ENCODE peak calls at places on chromosomes 13 and 19, in eight cellular contexts. One of them, this sample, is unnamed.

GRCh38 chr13:109105899-109106298 is 476.5 kb downstream of the MYO16 start:
- DNase-seq in activated CD4-positive, alpha-beta T cell treated with anti-CD3 and anti-CD28 coated beads for 4 hours: no peak
- DNase-seq in effector memory CD8-positive, alpha-beta T cell: no peak
- DNase-seq in EH: no peak
- DNase-seq in activated CD4-positive, CD25-positive, alpha-beta regulatory T cell treated with anti-CD3 and anti-CD28 coated beads, Interleukin-2, amount 50 U/mL, for 16 hours: no peak
- DNase-seq in mesenteric fat pad: no peak
- DNase-seq in activated T-helper 1 cell treated with Interleukin-2 at 50 U/mL for 16 hours: no peak
- DNase-seq in activated CD4-positive, alpha-beta memory T cell treated with anti-CD3 and anti-CD28 coated beads, Interleukin-2, amount 10 ng/mL, durations not matched to agents 7 days and 5 days: no peak
- DNase-seq in this sample: peak; percentile 42

GRCh38 chr13:106858910-106859309 is 291.0 kb upstream of the ARGLU1 start:
- DNase-seq in activated CD4-positive, alpha-beta T cell treated with anti-CD3 and anti-CD28 coated beads for 4 hours: no peak
- DNase-seq in effector memory CD8-positive, alpha-beta T cell: no peak
- DNase-seq in EH: no peak
- DNase-seq in activated CD4-positive, CD25-positive, alpha-beta regulatory T cell treated with anti-CD3 and anti-CD28 coated beads, Interleukin-2, amount 50 U/mL, for 16 hours: no peak
- DNase-seq in mesenteric fat pad: no peak
- DNase-seq in activated T-helper 1 cell treated with Interleukin-2 at 50 U/mL for 16 hours: no peak
- DNase-seq in activated CD4-positive, alpha-beta memory T cell treated with anti-CD3 and anti-CD28 coated beads, Interleukin-2, amount 10 ng/mL, durations not matched to agents 7 days and 5 days: no peak
- DNase-seq in this sample: no peak

GRCh38 chr13:75485286-75486062 is 3.5 kb upstream of the TBC1D4 start:
- DNase-seq in activated CD4-positive, alpha-beta T cell treated with anti-CD3 and anti-CD28 coated beads for 4 hours: no peak
- DNase-seq in effector memory CD8-positive, alpha-beta T cell: no peak
- DNase-seq in EH: peak; percentile 64
- DNase-seq in activated CD4-positive, CD25-positive, alpha-beta regulatory T cell treated with anti-CD3 and anti-CD28 coated beads, Interleukin-2, amount 50 U/mL, for 16 hours: no peak
- DNase-seq in mesenteric fat pad: no peak
- DNase-seq in activated T-helper 1 cell treated with Interleukin-2 at 50 U/mL for 16 hours: no peak
- DNase-seq in activated CD4-positive, alpha-beta memory T cell treated with anti-CD3 and anti-CD28 coated beads, Interleukin-2, amount 10 ng/mL, durations not matched to agents 7 days and 5 days: no peak
- DNase-seq in this sample: no peak

GRCh38 chr13:105144020-105144419 is 1391.4 kb downstream of the EFNB2 start:
- DNase-seq in activated CD4-positive, alpha-beta T cell treated with anti-CD3 and anti-CD28 coated beads for 4 hours: no peak
- DNase-seq in effector memory CD8-positive, alpha-beta T cell: no peak
- DNase-seq in EH: no peak
- DNase-seq in activated CD4-positive, CD25-positive, alpha-beta regulatory T cell treated with anti-CD3 and anti-CD28 coated beads, Interleukin-2, amount 50 U/mL, for 16 hours: no peak
- DNase-seq in mesenteric fat pad: no peak
- DNase-seq in activated T-helper 1 cell treated with Interleukin-2 at 50 U/mL for 16 hours: no peak
- DNase-seq in activated CD4-positive, alpha-beta memory T cell treated with anti-CD3 and anti-CD28 coated beads, Interleukin-2, amount 10 ng/mL, durations not matched to agents 7 days and 5 days: no peak
- DNase-seq in this sample: no peak

GRCh38 chr19:14419038-14419813 is at the start of gene DDX39A:
- DNase-seq in activated CD4-positive, alpha-beta T cell treated with anti-CD3 and anti-CD28 coated beads for 4 hours: peak; percentile 97
- DNase-seq in effector memory CD8-positive, alpha-beta T cell: peak; percentile 95
- DNase-seq in EH: peak; percentile 100
- DNase-seq in activated CD4-positive, CD25-positive, alpha-beta regulatory T cell treated with anti-CD3 and anti-CD28 coated beads, Interleukin-2, amount 50 U/mL, for 16 hours: peak; percentile 97
- DNase-seq in mesenteric fat pad: peak; percentile 97
- DNase-seq in activated T-helper 1 cell treated with Interleukin-2 at 50 U/mL for 16 hours: peak; percentile 95
- DNase-seq in activated CD4-positive, alpha-beta memory T cell treated with anti-CD3 and anti-CD28 coated beads, Interleukin-2, amount 10 ng/mL, durations not matched to agents 7 days and 5 days: peak; percentile 99
- DNase-seq in this sample: peak; percentile 100

GRCh38 chr19:2529473-2529918 is 53.6 kb downstream of the GADD45B start:
- DNase-seq in activated CD4-positive, alpha-beta T cell treated with anti-CD3 and anti-CD28 coated beads for 4 hours: no peak
- DNase-seq in effector memory CD8-positive, alpha-beta T cell: no peak
- DNase-seq in EH: peak; percentile 95
- DNase-seq in activated CD4-positive, CD25-positive, alpha-beta regulatory T cell treated with anti-CD3 and anti-CD28 coated beads, Interleukin-2, amount 50 U/mL, for 16 hours: no peak
- DNase-seq in mesenteric fat pad: no peak
- DNase-seq in activated T-helper 1 cell treated with Interleukin-2 at 50 U/mL for 16 hours: no peak
- DNase-seq in activated CD4-positive, alpha-beta memory T cell treated with anti-CD3 and anti-CD28 coated beads, Interleukin-2, amount 10 ng/mL, durations not matched to agents 7 days and 5 days: no peak
- DNase-seq in this sample: peak; percentile 70

GRCh38 chr19:8578642-8579265 is 1.5 kb upstream of the MYO1F start:
- DNase-seq in activated CD4-positive, alpha-beta T cell treated with anti-CD3 and anti-CD28 coated beads for 4 hours: peak; percentile 75
- DNase-seq in effector memory CD8-positive, alpha-beta T cell: peak; percentile 84
- DNase-seq in EH: peak; percentile 63
- DNase-seq in activated CD4-positive, CD25-positive, alpha-beta regulatory T cell treated with anti-CD3 and anti-CD28 coated beads, Interleukin-2, amount 50 U/mL, for 16 hours: peak; percentile 76
- DNase-seq in mesenteric fat pad: no peak
- DNase-seq in activated T-helper 1 cell treated with Interleukin-2 at 50 U/mL for 16 hours: peak; percentile 68
- DNase-seq in activated CD4-positive, alpha-beta memory T cell treated with anti-CD3 and anti-CD28 coated beads, Interleukin-2, amount 10 ng/mL, durations not matched to agents 7 days and 5 days: peak; percentile 85
- DNase-seq in this sample: peak; percentile 90

GRCh38 chr13:114031631-114032030 is 57.8 kb upstream of the C13orf46 start:
- DNase-seq in activated CD4-positive, alpha-beta T cell treated with anti-CD3 and anti-CD28 coated beads for 4 hours: no peak
- DNase-seq in effector memory CD8-positive, alpha-beta T cell: no peak
- DNase-seq in EH: no peak
- DNase-seq in activated CD4-positive, CD25-positive, alpha-beta regulatory T cell treated with anti-CD3 and anti-CD28 coated beads, Interleukin-2, amount 50 U/mL, for 16 hours: no peak
- DNase-seq in mesenteric fat pad: no peak
- DNase-seq in activated T-helper 1 cell treated with Interleukin-2 at 50 U/mL for 16 hours: no peak
- DNase-seq in activated CD4-positive, alpha-beta memory T cell treated with anti-CD3 and anti-CD28 coated beads, Interleukin-2, amount 10 ng/mL, durations not matched to agents 7 days and 5 days: no peak
- DNase-seq in this sample: no peak

GRCh38 chr13:112693831-112694497 is 4.1 kb downstream of the ATP11A start:
- DNase-seq in activated CD4-positive, alpha-beta T cell treated with anti-CD3 and anti-CD28 coated beads for 4 hours: no peak
- DNase-seq in effector memory CD8-positive, alpha-beta T cell: no peak
- DNase-seq in EH: peak; percentile 80
- DNase-seq in activated CD4-positive, CD25-positive, alpha-beta regulatory T cell treated with anti-CD3 and anti-CD28 coated beads, Interleukin-2, amount 50 U/mL, for 16 hours: no peak
- DNase-seq in mesenteric fat pad: peak; percentile 86
- DNase-seq in activated T-helper 1 cell treated with Interleukin-2 at 50 U/mL for 16 hours: no peak
- DNase-seq in activated CD4-positive, alpha-beta memory T cell treated with anti-CD3 and anti-CD28 coated beads, Interleukin-2, amount 10 ng/mL, durations not matched to agents 7 days and 5 days: no peak
- DNase-seq in this sample: peak; percentile 68

GRCh38 chr19:33604651-33605050 is 17.1 kb upstream of the CHST8 start:
- DNase-seq in activated CD4-positive, alpha-beta T cell treated with anti-CD3 and anti-CD28 coated beads for 4 hours: no peak
- DNase-seq in effector memory CD8-positive, alpha-beta T cell: no peak
- DNase-seq in EH: no peak
- DNase-seq in activated CD4-positive, CD25-positive, alpha-beta regulatory T cell treated with anti-CD3 and anti-CD28 coated beads, Interleukin-2, amount 50 U/mL, for 16 hours: no peak
- DNase-seq in mesenteric fat pad: no peak
- DNase-seq in activated T-helper 1 cell treated with Interleukin-2 at 50 U/mL for 16 hours: no peak
- DNase-seq in activated CD4-positive, alpha-beta memory T cell treated with anti-CD3 and anti-CD28 coated beads, Interleukin-2, amount 10 ng/mL, durations not matched to agents 7 days and 5 days: no peak
- DNase-seq in this sample: no peak

GRCh38 chr13:98691360-98691759 is 61.1 kb downstream of the SLC15A1 start:
- DNase-seq in activated CD4-positive, alpha-beta T cell treated with anti-CD3 and anti-CD28 coated beads for 4 hours: no peak
- DNase-seq in effector memory CD8-positive, alpha-beta T cell: no peak
- DNase-seq in EH: no peak
- DNase-seq in activated CD4-positive, CD25-positive, alpha-beta regulatory T cell treated with anti-CD3 and anti-CD28 coated beads, Interleukin-2, amount 50 U/mL, for 16 hours: no peak
- DNase-seq in mesenteric fat pad: no peak
- DNase-seq in activated T-helper 1 cell treated with Interleukin-2 at 50 U/mL for 16 hours: no peak
- DNase-seq in activated CD4-positive, alpha-beta memory T cell treated with anti-CD3 and anti-CD28 coated beads, Interleukin-2, amount 10 ng/mL, durations not matched to agents 7 days and 5 days: no peak
- DNase-seq in this sample: no peak

GRCh38 chr13:110422913-110423688 is 116.0 kb downstream of the COL4A2 start:
- DNase-seq in activated CD4-positive, alpha-beta T cell treated with anti-CD3 and anti-CD28 coated beads for 4 hours: no peak
- DNase-seq in effector memory CD8-positive, alpha-beta T cell: no peak
- DNase-seq in EH: peak; percentile 46
- DNase-seq in activated CD4-positive, CD25-positive, alpha-beta regulatory T cell treated with anti-CD3 and anti-CD28 coated beads, Interleukin-2, amount 50 U/mL, for 16 hours: no peak
- DNase-seq in mesenteric fat pad: no peak
- DNase-seq in activated T-helper 1 cell treated with Interleukin-2 at 50 U/mL for 16 hours: no peak
- DNase-seq in activated CD4-positive, alpha-beta memory T cell treated with anti-CD3 and anti-CD28 coated beads, Interleukin-2, amount 10 ng/mL, durations not matched to agents 7 days and 5 days: no peak
- DNase-seq in this sample: no peak

GRCh38 chr13:80654638-80655249 is 313.8 kb upstream of the SPRY2 start:
- DNase-seq in activated CD4-positive, alpha-beta T cell treated with anti-CD3 and anti-CD28 coated beads for 4 hours: no peak
- DNase-seq in effector memory CD8-positive, alpha-beta T cell: no peak
- DNase-seq in EH: no peak
- DNase-seq in activated CD4-positive, CD25-positive, alpha-beta regulatory T cell treated with anti-CD3 and anti-CD28 coated beads, Interleukin-2, amount 50 U/mL, for 16 hours: no peak
- DNase-seq in mesenteric fat pad: peak; percentile 89
- DNase-seq in activated T-helper 1 cell treated with Interleukin-2 at 50 U/mL for 16 hours: no peak
- DNase-seq in activated CD4-positive, alpha-beta memory T cell treated with anti-CD3 and anti-CD28 coated beads, Interleukin-2, amount 10 ng/mL, durations not matched to agents 7 days and 5 days: no peak
- DNase-seq in this sample: no peak

GRCh38 chr13:54536112-54536511 is 1507.5 kb downstream of the OLFM4 start:
- DNase-seq in activated CD4-positive, alpha-beta T cell treated with anti-CD3 and anti-CD28 coated beads for 4 hours: no peak
- DNase-seq in effector memory CD8-positive, alpha-beta T cell: no peak
- DNase-seq in EH: no peak
- DNase-seq in activated CD4-positive, CD25-positive, alpha-beta regulatory T cell treated with anti-CD3 and anti-CD28 coated beads, Interleukin-2, amount 50 U/mL, for 16 hours: no peak
- DNase-seq in mesenteric fat pad: no peak
- DNase-seq in activated T-helper 1 cell treated with Interleukin-2 at 50 U/mL for 16 hours: no peak
- DNase-seq in activated CD4-positive, alpha-beta memory T cell treated with anti-CD3 and anti-CD28 coated beads, Interleukin-2, amount 10 ng/mL, durations not matched to agents 7 days and 5 days: no peak
- DNase-seq in this sample: no peak

GRCh38 chr13:112213467-112214245 is 146.7 kb downstream of the SOX1 start:
- DNase-seq in activated CD4-positive, alpha-beta T cell treated with anti-CD3 and anti-CD28 coated beads for 4 hours: no peak
- DNase-seq in effector memory CD8-positive, alpha-beta T cell: no peak
- DNase-seq in EH: no peak
- DNase-seq in activated CD4-positive, CD25-positive, alpha-beta regulatory T cell treated with anti-CD3 and anti-CD28 coated beads, Interleukin-2, amount 50 U/mL, for 16 hours: no peak
- DNase-seq in mesenteric fat pad: peak; percentile 75
- DNase-seq in activated T-helper 1 cell treated with Interleukin-2 at 50 U/mL for 16 hours: no peak
- DNase-seq in activated CD4-positive, alpha-beta memory T cell treated with anti-CD3 and anti-CD28 coated beads, Interleukin-2, amount 10 ng/mL, durations not matched to agents 7 days and 5 days: no peak
- DNase-seq in this sample: no peak

GRCh38 chr13:25249001-25249543 is 38.2 kb downstream of the MTMR6 start:
- DNase-seq in activated CD4-positive, alpha-beta T cell treated with anti-CD3 and anti-CD28 coated beads for 4 hours: no peak
- DNase-seq in effector memory CD8-positive, alpha-beta T cell: no peak
- DNase-seq in EH: peak; percentile 45
- DNase-seq in activated CD4-positive, CD25-positive, alpha-beta regulatory T cell treated with anti-CD3 and anti-CD28 coated beads, Interleukin-2, amount 50 U/mL, for 16 hours: no peak
- DNase-seq in mesenteric fat pad: no peak
- DNase-seq in activated T-helper 1 cell treated with Interleukin-2 at 50 U/mL for 16 hours: no peak
- DNase-seq in activated CD4-positive, alpha-beta memory T cell treated with anti-CD3 and anti-CD28 coated beads, Interleukin-2, amount 10 ng/mL, durations not matched to agents 7 days and 5 days: no peak
- DNase-seq in this sample: peak; percentile 68

GRCh38 chr13:34941436-34941834 is 635 bp upstream of the NBEA start:
- DNase-seq in activated CD4-positive, alpha-beta T cell treated with anti-CD3 and anti-CD28 coated beads for 4 hours: no peak
- DNase-seq in effector memory CD8-positive, alpha-beta T cell: no peak
- DNase-seq in EH: no peak
- DNase-seq in activated CD4-positive, CD25-positive, alpha-beta regulatory T cell treated with anti-CD3 and anti-CD28 coated beads, Interleukin-2, amount 50 U/mL, for 16 hours: no peak
- DNase-seq in mesenteric fat pad: no peak
- DNase-seq in activated T-helper 1 cell treated with Interleukin-2 at 50 U/mL for 16 hours: no peak
- DNase-seq in activated CD4-positive, alpha-beta memory T cell treated with anti-CD3 and anti-CD28 coated beads, Interleukin-2, amount 10 ng/mL, durations not matched to agents 7 days and 5 days: no peak
- DNase-seq in this sample: no peak

GRCh38 chr13:61202042-61202441 is 213.6 kb downstream of the PCDH20 start:
- DNase-seq in activated CD4-positive, alpha-beta T cell treated with anti-CD3 and anti-CD28 coated beads for 4 hours: no peak
- DNase-seq in effector memory CD8-positive, alpha-beta T cell: no peak
- DNase-seq in EH: no peak
- DNase-seq in activated CD4-positive, CD25-positive, alpha-beta regulatory T cell treated with anti-CD3 and anti-CD28 coated beads, Interleukin-2, amount 50 U/mL, for 16 hours: no peak
- DNase-seq in mesenteric fat pad: no peak
- DNase-seq in activated T-helper 1 cell treated with Interleukin-2 at 50 U/mL for 16 hours: no peak
- DNase-seq in activated CD4-positive, alpha-beta memory T cell treated with anti-CD3 and anti-CD28 coated beads, Interleukin-2, amount 10 ng/mL, durations not matched to agents 7 days and 5 days: no peak
- DNase-seq in this sample: no peak

GRCh38 chr19:12800873-12801465 is 631 bp downstream of the PRDX2 start:
- DNase-seq in activated CD4-positive, alpha-beta T cell treated with anti-CD3 and anti-CD28 coated beads for 4 hours: no peak
- DNase-seq in effector memory CD8-positive, alpha-beta T cell: no peak
- DNase-seq in EH: peak; percentile 30
- DNase-seq in activated CD4-positive, CD25-positive, alpha-beta regulatory T cell treated with anti-CD3 and anti-CD28 coated beads, Interleukin-2, amount 50 U/mL, for 16 hours: no peak
- DNase-seq in mesenteric fat pad: no peak
- DNase-seq in activated T-helper 1 cell treated with Interleukin-2 at 50 U/mL for 16 hours: no peak
- DNase-seq in activated CD4-positive, alpha-beta memory T cell treated with anti-CD3 and anti-CD28 coated beads, Interleukin-2, amount 10 ng/mL, durations not matched to agents 7 days and 5 days: peak; percentile 34
- DNase-seq in this sample: peak; percentile 51

This sample was measured in adipocyte.